ENCODE peak calls at places on chromosome 6, in five cellular contexts. E, L, P, S and B are unnamed samples.

GRCh38 chr6:31170987-31171671 is 647 bp upstream of the POU5F1 start:
- DNase-seq in E (no peak), L (no peak), P (no peak), S (no peak), B (no peak)

GRCh38 chr6:12103158-12103557 is 91.0 kb downstream of the HIVEP1 start:
- DNase-seq in E (no peak), L (no peak), P (no peak), S (no peak), B (no peak)

GRCh38 chr6:150266963-150267685 is 101.7 kb upstream of the IYD start:
- DNase-seq in E (no peak), L (no peak), P (no peak), S (no peak), B (no peak)

GRCh38 chr6:150029749-150030148 is 4.4 kb upstream of the RAET1L start:
- DNase-seq in E (no peak), L (no peak), P (no peak), S (no peak), B (no peak)

GRCh38 chr6:33419580-33420492 is at the start of gene SYNGAP1:
- DNase-seq in E (no peak), L (peak; percentile 82), P (peak; percentile 80), S (no peak), B (no peak)

GRCh38 chr6:137631323-137631722 is 137.1 kb upstream of the OLIG3 start:
- DNase-seq in E (no peak), L (no peak), P (no peak), S (no peak), B (no peak)

GRCh38 chr6:17013701-17014100 is 88.1 kb upstream of the STMND1 start:
- DNase-seq in E (peak; percentile 89), L (peak; percentile 64), P (no peak), S (no peak), B (no peak)

GRCh38 chr6:131966443-131966842 is 15.3 kb upstream of the CCN2 start:
- DNase-seq in E (no peak), L (peak; percentile 61), P (no peak), S (no peak), B (no peak)

GRCh38 chr6:45562171-45562570 is 184.4 kb upstream of the SUPT3H start:
- DNase-seq in E (no peak), L (no peak), P (no peak), S (no peak), B (no peak)

GRCh38 chr6:23176883-23177282 is 607.5 kb downstream of the HDGFL1 start:
- DNase-seq in E (peak; percentile 79), L (no peak), P (peak; percentile 15), S (no peak), B (no peak)

GRCh38 chr6:146297815-146298214 is 245.8 kb upstream of the RAB32 start:
- DNase-seq in E (no peak), L (no peak), P (no peak), S (no peak), B (no peak)

GRCh38 chr6:30963641-30964040 is 19.9 kb upstream of the MUC21 start:
- DNase-seq in E (no peak), L (no peak), P (no peak), S (no peak), B (no peak)

GRCh38 chr6:105994522-105995402 is 91.4 kb upstream of the PRDM1 start:
- DNase-seq in E (peak; percentile 75), L (peak; percentile 45), P (peak; percentile 59), S (no peak), B (peak; percentile 37)

GRCh38 chr6:106882133-106882532 is 92.4 kb downstream of the CD24 start:
- DNase-seq in E (no peak), L (no peak), P (no peak), S (no peak), B (no peak)

GRCh38 chr6:125836466-125836865 is 45.7 kb downstream of the NCOA7 start:
- DNase-seq in E (no peak), L (no peak), P (no peak), S (no peak), B (no peak)

GRCh38 chr6:10307476-10307875 is 107.4 kb downstream of the TFAP2A start:
- DNase-seq in E (no peak), L (no peak), P (no peak), S (no peak), B (no peak)

GRCh38 chr6:150766201-150766997 is 99.1 kb upstream of the MTHFD1L start:
- DNase-seq in E (no peak), L (peak; percentile 26), P (no peak), S (no peak), B (no peak)

GRCh38 chr6:16239090-16239797 is 857 bp downstream of the GMPR start:
- DNase-seq in E (no peak), L (peak; percentile 39), P (peak; percentile 55), S (no peak), B (no peak)

GRCh38 chr6:139695361-139695760 is 320.9 kb upstream of the CITED2 start:
- DNase-seq in E (no peak), L (no peak), P (no peak), S (no peak), B (no peak)

GRCh38 chr6:129890164-129890563 is 29.0 kb upstream of the TMEM244 start:
- DNase-seq in E (peak; percentile 39), L (no peak), P (no peak), S (no peak), B (no peak)

GRCh38 chr6:169445661-169446581 is 192.3 kb upstream of the THBS2 start:
- DNase-seq in E (no peak), L (no peak), P (no peak), S (no peak), B (no peak)

GRCh38 chr6:10613077-10613476 is 81.3 kb downstream of the C6orf52 start:
- DNase-seq in E (no peak), L (no peak), P (no peak), S (no peak), B (no peak)

GRCh38 chr6:75855047-75855446 is 106.0 kb downstream of the MYO6 start:
- DNase-seq in E (peak; percentile 54), L (peak; percentile 83), P (no peak), S (no peak), B (peak; percentile 35)

GRCh38 chr6:30960907-30961673 is 20.3 kb downstream of the MUCL3 start:
- DNase-seq in E (no peak), L (peak; percentile 26), P (no peak), S (no peak), B (no peak)

GRCh38 chr6:111957623-111958315 is 84.5 kb upstream of the FYN start:
- DNase-seq in E (no peak), L (no peak), P (peak; percentile 64), S (no peak), B (no peak)

GRCh38 chr6:90194371-90194841 is 102.2 kb downstream of the BACH2 start:
- DNase-seq in E (peak; percentile 58), L (no peak), P (no peak), S (no peak), B (no peak)

GRCh38 chr6:89138173-89138572 is 7.7 kb upstream of the PM20D2 start:
- DNase-seq in E (no peak), L (no peak), P (no peak), S (no peak), B (no peak)
- TF ChIP-seq CTCF in E (no peak), L (no peak), P (no peak), S (no peak), B (no peak)

DNA sequence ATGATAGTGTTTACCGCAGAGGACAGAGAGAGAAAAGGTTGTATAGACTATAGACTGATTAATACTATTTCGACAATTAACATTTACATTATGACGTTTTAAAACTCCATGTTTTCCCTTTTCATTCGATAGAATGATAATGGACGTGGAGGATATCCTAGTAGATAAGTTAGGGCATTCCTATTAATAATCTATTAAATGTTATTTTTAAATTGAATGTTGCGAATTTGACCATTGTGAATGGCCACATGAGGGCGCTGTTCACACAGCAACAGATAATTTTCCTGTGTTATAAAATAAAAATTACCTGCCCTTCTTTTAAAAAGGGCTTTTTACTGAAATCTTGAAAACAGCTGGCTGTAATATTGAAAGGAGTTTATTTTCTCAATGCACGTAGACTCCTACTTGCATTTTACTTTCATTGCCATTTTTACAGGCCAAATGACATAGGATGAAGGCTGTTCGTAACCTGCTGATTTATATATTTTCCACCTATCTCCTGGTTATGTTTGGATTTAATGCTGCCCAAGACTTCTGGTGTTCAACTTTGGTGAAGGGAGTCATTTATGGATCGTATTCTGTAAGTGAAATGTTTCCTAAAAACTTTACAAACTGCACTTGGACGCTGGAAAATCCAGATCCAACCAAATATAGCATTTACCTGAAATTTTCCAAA is 3.3 kb downstream of the ADGRB3 start:
- DNase-seq in E (no peak), L (peak; percentile 75), P (peak; percentile 50), S (no peak), B (peak; percentile 36)
- TF ChIP-seq CTCF in E (peak; percentile 94), L (peak; percentile 57), P (peak; percentile 98), S (peak; percentile 98), B (peak; percentile 96)

GRCh38 chr6:14953806-14954205 is 292.1 kb upstream of the JARID2 start:
- DNase-seq in E (no peak), L (no peak), P (peak; percentile 75), S (no peak), B (no peak)
- TF ChIP-seq CTCF in E (no peak), L (no peak), P (no peak), S (no peak), B (no peak)

GRCh38 chr6:77930945-77931344 is 278.1 kb downstream of the MEI4 start:
- DNase-seq in E (no peak), L (no peak), P (no peak), S (no peak), B (no peak)
- TF ChIP-seq CTCF in E (no peak), L (no peak), P (no peak), S (no peak), B (no peak)

GRCh38 chr6:134317471-134318131 is at the start of gene SGK1:
- DNase-seq in E (peak; percentile 10), L (peak; percentile 72), P (peak; percentile 42), S (no peak), B (peak; percentile 8)
- TF ChIP-seq CTCF in E (no peak), L (no peak), P (no peak), S (no peak), B (no peak)

GRCh38 chr6:152993847-152994246 is 8.7 kb downstream of the MTRF1L start:
- DNase-seq in E (no peak), L (no peak), P (no peak), S (no peak), B (no peak)

DNA sequence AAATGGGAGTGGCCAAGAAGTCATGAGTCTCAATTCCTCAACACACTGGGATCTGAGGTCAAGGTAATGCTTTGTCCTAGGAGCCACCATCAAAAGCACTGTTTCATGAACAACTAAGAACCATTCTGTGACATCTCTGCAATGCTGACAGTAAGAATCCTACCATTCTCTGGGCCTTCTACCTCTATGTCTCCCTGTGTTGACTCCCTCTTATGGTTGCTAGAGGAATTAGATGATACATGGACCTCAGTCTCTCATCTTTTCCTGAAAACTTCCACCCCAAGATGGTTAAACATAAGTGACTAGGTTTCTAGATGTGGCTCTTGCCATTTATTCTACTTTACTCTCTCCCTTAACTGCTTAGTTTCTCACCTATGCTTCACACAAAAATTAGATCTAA is 9.1 kb downstream of the MTRF1L start:
- DNase-seq in E (no peak), L (no peak), P (no peak), S (no peak), B (no peak)
- TF ChIP-seq CTCF in E (peak; percentile 45), L (peak; percentile 31), P (no peak), S (no peak), B (peak; percentile 33)